ENCODE peak calls at places on chromosome 22, in ten cellular contexts. G is Ammon's horn; I is MV-4-11; V is stimulated activated CD4-positive, alpha-beta T cell treated with anti-CD3 and anti-CD28 coated beads, Interleukin-15, amount 100 ng/mL, for 1 hour; B is gastrocnemius medialis; L is CD8-positive, alpha-beta T cell; K is Right ventricle myocardium superior; A is fibroblast of the conjunctiva; Z is neuronal stem cell; C is glutamatergic neuron. R is an unnamed sample.

GRCh38 chr22:41480397-41480735 is 11.4 kb downstream of the ACO2 start:
- DNase-seq in G (peak; percentile 57), I (no peak), V (no peak), B (no peak), L (no peak), K (no peak), A (peak; percentile 85), Z (no peak), C (no peak), R (no peak)

GRCh38 chr22:28759861-28760560 is 12.5 kb upstream of the CCDC117 start:
- DNase-seq in G (no peak), I (peak; percentile 82), V (no peak), B (no peak), L (no peak), K (no peak), A (no peak), Z (no peak), C (no peak), R (peak; percentile 57)

GRCh38 chr22:36828815-36829214 is 12.0 kb upstream of the PVALB start:
- DNase-seq in G (no peak), I (no peak), V (no peak), B (no peak), L (no peak), K (no peak), A (no peak), Z (no peak), C (no peak), R (no peak)

GRCh38 chr22:32219030-32219429 is 14.2 kb upstream of the RFPL2 start:
- DNase-seq in G (no peak), I (peak; percentile 98), V (no peak), B (no peak), L (no peak), K (no peak), A (no peak), Z (no peak), C (no peak), R (no peak)

GRCh38 chr22:45262931-45263789 is 21.6 kb upstream of the UPK3A start:
- DNase-seq in G (no peak), I (peak; percentile 97), V (no peak), B (no peak), L (no peak), K (peak; percentile 68), A (no peak), Z (no peak), C (no peak), R (no peak)

GRCh38 chr22:45531441-45531840 is 28.8 kb downstream of the FBLN1 start:
- DNase-seq in G (no peak), I (no peak), V (no peak), B (no peak), L (no peak), K (no peak), A (no peak), Z (no peak), C (no peak), R (no peak)

GRCh38 chr22:17797721-17798559 is 23.7 kb upstream of the BID start:
- DNase-seq in G (peak; percentile 66), I (peak; percentile 96), V (no peak), B (no peak), L (no peak), K (no peak), A (no peak), Z (no peak), C (no peak), R (no peak)

GRCh38 chr22:47089374-47089773 is 326.9 kb downstream of the TBC1D22A start:
- DNase-seq in G (no peak), I (no peak), V (no peak), B (no peak), L (no peak), K (no peak), A (no peak), Z (no peak), C (no peak), R (no peak)

GRCh38 chr22:27125539-27125938 is 468.2 kb downstream of the MIAT start:
- DNase-seq in G (no peak), I (no peak), V (no peak), B (no peak), L (no peak), K (no peak), A (no peak), Z (no peak), C (no peak), R (no peak)

GRCh38 chr22:30890689-30891442 is 77.7 kb downstream of the MORC2 start:
- DNase-seq in G (no peak), I (no peak), V (peak; percentile 14), B (no peak), L (no peak), K (peak; percentile 44), A (no peak), Z (peak; percentile 26), C (peak; percentile 46), R (no peak)

GRCh38 chr22:33492210-33492651 is 428.0 kb downstream of the LARGE1 start:
- DNase-seq in G (no peak), I (no peak), V (no peak), B (no peak), L (no peak), K (no peak), A (no peak), Z (no peak), C (no peak), R (no peak)

GRCh38 chr22:39947488-39948216 is 12.5 kb upstream of the TMA7B start:
- DNase-seq in G (no peak), I (no peak), V (no peak), B (no peak), L (no peak), K (no peak), A (no peak), Z (no peak), C (no peak), R (no peak)

GRCh38 chr22:49962751-49963646 is 2.4 kb downstream of the PIM3 start:
- DNase-seq in G (no peak), I (no peak), V (no peak), B (peak; percentile 54), L (no peak), K (peak; percentile 54), A (no peak), Z (no peak), C (peak; percentile 54), R (no peak)

GRCh38 chr22:23718371-23719165 is 27.8 kb downstream of the RGL4 start:
- DNase-seq in G (no peak), I (no peak), V (no peak), B (no peak), L (no peak), K (no peak), A (no peak), Z (no peak), C (no peak), R (no peak)

GRCh38 chr22:27397948-27398330 is 403.6 kb downstream of the MN1 start:
- DNase-seq in G (no peak), I (no peak), V (no peak), B (peak; percentile 69), L (no peak), K (peak; percentile 85), A (no peak), Z (no peak), C (no peak), R (no peak)

GRCh38 chr22:49433717-49434611 is 393.7 kb downstream of the BRD1 start:
- DNase-seq in G (no peak), I (no peak), V (no peak), B (no peak), L (no peak), K (no peak), A (no peak), Z (no peak), C (no peak), R (no peak)

GRCh38 chr22:50306753-50307749 is at the start of gene PLXNB2:
- DNase-seq in G (peak; percentile 93), I (peak; percentile 63), V (no peak), B (peak; percentile 51), L (no peak), K (peak; percentile 92), A (peak; percentile 66), Z (peak; percentile 82), C (peak; percentile 78), R (peak; percentile 89)

GRCh38 chr22:29917052-29917902 is 34.3 kb downstream of the MTMR3 start:
- DNase-seq in G (peak; percentile 20), I (no peak), V (no peak), B (peak; percentile 79), L (no peak), K (peak; percentile 52), A (peak; percentile 31), Z (no peak), C (no peak), R (no peak)

GRCh38 chr22:35021166-35021565 is 44.8 kb upstream of the ISX start:
- DNase-seq in G (no peak), I (no peak), V (no peak), B (no peak), L (no peak), K (no peak), A (no peak), Z (no peak), C (no peak), R (no peak)

GRCh38 chr22:39348909-39349505 is 784 bp upstream of the SYNGR1 start:
- DNase-seq in G (peak; percentile 78), I (peak; percentile 82), V (no peak), B (no peak), L (no peak), K (no peak), A (no peak), Z (no peak), C (no peak), R (peak; percentile 39)